ENCODE peak calls at places on chromosomes 7 and 10, in nine cellular contexts. One of them, this sample, is unnamed.
A peak's percentile ranks its signal among the peaks of the same experiment; 100 is the strongest.

GRCh38 chr7:64407148-64407547 is 93.4 kb downstream of the ZNF736 start:
- DNase-seq in KG1: no peak
- DNase-seq in activated naive CD8-positive, alpha-beta T cell treated with anti-CD3 and anti-CD28 coated beads, Interleukin-2, amount 50 U/mL, for 16 hours: no peak
- DNase-seq in ELR: no peak
- DNase-seq in right atrium auricular region: no peak
- DNase-seq in NCI-H1092: no peak
- DNase-seq in midbrain: no peak
- DNase-seq in IMR-90: no peak
- DNase-seq in AG08395: no peak
- DNase-seq in this sample: no peak

GRCh38 chr10:43205681-43206390 is 61.0 kb downstream of the RASGEF1A start:
- DNase-seq in KG1: no peak
- DNase-seq in activated naive CD8-positive, alpha-beta T cell treated with anti-CD3 and anti-CD28 coated beads, Interleukin-2, amount 50 U/mL, for 16 hours: no peak
- DNase-seq in ELR: no peak
- DNase-seq in right atrium auricular region: no peak
- DNase-seq in NCI-H1092: no peak
- DNase-seq in midbrain: no peak
- DNase-seq in IMR-90: no peak
- DNase-seq in AG08395: no peak
- DNase-seq in this sample: no peak

GRCh38 chr10:92142949-92143348 is 147.9 kb downstream of the CPEB3 start:
- DNase-seq in KG1: no peak
- DNase-seq in activated naive CD8-positive, alpha-beta T cell treated with anti-CD3 and anti-CD28 coated beads, Interleukin-2, amount 50 U/mL, for 16 hours: no peak
- DNase-seq in ELR: no peak
- DNase-seq in right atrium auricular region: no peak
- DNase-seq in NCI-H1092: no peak
- DNase-seq in midbrain: no peak
- DNase-seq in IMR-90: no peak
- DNase-seq in AG08395: no peak
- DNase-seq in this sample: no peak

GRCh38 chr7:134660242-134660785 is 13.7 kb downstream of the BPGM start:
- DNase-seq in KG1: no peak
- DNase-seq in activated naive CD8-positive, alpha-beta T cell treated with anti-CD3 and anti-CD28 coated beads, Interleukin-2, amount 50 U/mL, for 16 hours: no peak
- DNase-seq in ELR: peak; percentile 22
- DNase-seq in right atrium auricular region: no peak
- DNase-seq in NCI-H1092: no peak
- DNase-seq in midbrain: no peak
- DNase-seq in IMR-90: peak; percentile 37
- DNase-seq in AG08395: peak; percentile 43
- DNase-seq in this sample: peak; percentile 9

GRCh38 chr10:17394854-17395253 is 59.5 kb downstream of the ST8SIA6 start:
- DNase-seq in KG1: no peak
- DNase-seq in activated naive CD8-positive, alpha-beta T cell treated with anti-CD3 and anti-CD28 coated beads, Interleukin-2, amount 50 U/mL, for 16 hours: no peak
- DNase-seq in ELR: no peak
- DNase-seq in right atrium auricular region: no peak
- DNase-seq in NCI-H1092: no peak
- DNase-seq in midbrain: no peak
- DNase-seq in IMR-90: no peak
- DNase-seq in AG08395: no peak
- DNase-seq in this sample: no peak

GRCh38 chr7:150923802-150924201 is 54.3 kb downstream of the KCNH2 start:
- DNase-seq in KG1: no peak
- DNase-seq in activated naive CD8-positive, alpha-beta T cell treated with anti-CD3 and anti-CD28 coated beads, Interleukin-2, amount 50 U/mL, for 16 hours: no peak
- DNase-seq in ELR: no peak
- DNase-seq in right atrium auricular region: no peak
- DNase-seq in NCI-H1092: no peak
- DNase-seq in midbrain: no peak
- DNase-seq in IMR-90: no peak
- DNase-seq in AG08395: no peak
- DNase-seq in this sample: no peak

GRCh38 chr7:34830390-34830789 is 172.4 kb downstream of the NPSR1 start:
- DNase-seq in KG1: no peak
- DNase-seq in activated naive CD8-positive, alpha-beta T cell treated with anti-CD3 and anti-CD28 coated beads, Interleukin-2, amount 50 U/mL, for 16 hours: no peak
- DNase-seq in ELR: no peak
- DNase-seq in right atrium auricular region: no peak
- DNase-seq in NCI-H1092: no peak
- DNase-seq in midbrain: no peak
- DNase-seq in IMR-90: no peak
- DNase-seq in AG08395: no peak
- DNase-seq in this sample: no peak

GRCh38 chr10:69123747-69124557 is at the start of gene VPS26A:
- DNase-seq in KG1: peak; percentile 99
- DNase-seq in activated naive CD8-positive, alpha-beta T cell treated with anti-CD3 and anti-CD28 coated beads, Interleukin-2, amount 50 U/mL, for 16 hours: peak; percentile 97
- DNase-seq in ELR: peak; percentile 98
- DNase-seq in right atrium auricular region: peak; percentile 98
- DNase-seq in NCI-H1092: peak; percentile 94
- DNase-seq in midbrain: peak; percentile 100
- DNase-seq in IMR-90: peak; percentile 97
- DNase-seq in AG08395: peak; percentile 99
- DNase-seq in this sample: peak; percentile 100

GRCh38 chr10:70267161-70267933 is 16.5 kb downstream of the NPFFR1 start:
- DNase-seq in KG1: no peak
- DNase-seq in activated naive CD8-positive, alpha-beta T cell treated with anti-CD3 and anti-CD28 coated beads, Interleukin-2, amount 50 U/mL, for 16 hours: no peak
- DNase-seq in ELR: peak; percentile 97
- DNase-seq in right atrium auricular region: no peak
- DNase-seq in NCI-H1092: no peak
- DNase-seq in midbrain: no peak
- DNase-seq in IMR-90: peak; percentile 98
- DNase-seq in AG08395: peak; percentile 98
- DNase-seq in this sample: no peak

GRCh38 chr10:96850825-96851224 is 18.7 kb downstream of the LCOR start:
- DNase-seq in KG1: no peak
- DNase-seq in activated naive CD8-positive, alpha-beta T cell treated with anti-CD3 and anti-CD28 coated beads, Interleukin-2, amount 50 U/mL, for 16 hours: no peak
- DNase-seq in ELR: peak; percentile 95
- DNase-seq in right atrium auricular region: no peak
- DNase-seq in NCI-H1092: no peak
- DNase-seq in midbrain: no peak
- DNase-seq in IMR-90: peak; percentile 98
- DNase-seq in AG08395: peak; percentile 86
- DNase-seq in this sample: peak; percentile 21

GRCh38 chr7:32506266-32507054 is 11.2 kb downstream of the AVL9 start:
- DNase-seq in KG1: no peak
- DNase-seq in activated naive CD8-positive, alpha-beta T cell treated with anti-CD3 and anti-CD28 coated beads, Interleukin-2, amount 50 U/mL, for 16 hours: no peak
- DNase-seq in ELR: peak; percentile 96
- DNase-seq in right atrium auricular region: no peak
- DNase-seq in NCI-H1092: no peak
- DNase-seq in midbrain: no peak
- DNase-seq in IMR-90: peak; percentile 90
- DNase-seq in AG08395: peak; percentile 76
- DNase-seq in this sample: no peak